ENCODE peak calls at places on chromosomes 6 and 20, in six cellular contexts. I is neuronal stem cell, H is retina, V is IMR-90, N is left ventricle myocardium superior, A is T follicular helper cell. D is an unnamed sample.

GRCh38 chr20:61520761-61521460 is 268.9 kb downstream of the CDH4 start:
- DNase-seq in I (no peak), N (no peak), A (no peak), V (peak), H (no peak), D (no peak)

GRCh38 chr20:20737158-20737557 is 24.7 kb upstream of the RALGAPA2 start:
- DNase-seq in N (no peak), H (no peak), A (no peak), V (no peak), I (no peak), D (no peak)

GRCh38 chr20:13644010-13644409 is 5.3 kb upstream of the TASP1 start:
- DNase-seq in I (no peak), A (no peak), V (no peak), N (no peak), H (no peak), D (no peak)

GRCh38 chr6:167825759-167826229 is 917 bp upstream of the AFDN start:
- DNase-seq in I (no peak), N (peak), A (no peak), H (no peak), V (no peak), D (peak)

GRCh38 chr20:1005452-1006027 is 3.4 kb upstream of the RSPO4 start:
- DNase-seq in V (peak), N (no peak), A (peak), I (peak), H (peak), D (peak)

GRCh38 chr6:136294621-136295020 is 5.0 kb upstream of the BCLAF1 start:
- DNase-seq in V (no peak), A (no peak), I (no peak), N (no peak), H (no peak), D (no peak)

GRCh38 chr20:33915726-33916331 is 77.9 kb upstream of the RALY start:
- DNase-seq in I (no peak), N (peak), A (peak), H (no peak), V (no peak), D (no peak)

GRCh38 chr20:50508171-50508761 is 1.9 kb upstream of the PTPN1 start:
- DNase-seq in N (no peak), A (no peak), H (no peak), V (no peak), I (no peak), D (no peak)

GRCh38 chr6:161443868-161444267 is 170.0 kb upstream of the AGPAT4 start:
- DNase-seq in N (peak), H (peak), A (no peak), I (no peak), V (no peak), D (peak)

GRCh38 chr20:1671891-1672669 is 14.5 kb upstream of the SIRPG start:
- DNase-seq in H (no peak), N (no peak), I (no peak), A (no peak), V (no peak), D (no peak)

GRCh38 chr6:82877213-82878195 is 188.1 kb downstream of the UBE3D start:
- DNase-seq in A (no peak), V (no peak), H (no peak), N (no peak), I (no peak), D (no peak)

GRCh38 chr6:84967965-84968364 is 203.6 kb upstream of the TBX18 start:
- DNase-seq in V (no peak), H (no peak), I (no peak), A (no peak), N (no peak), D (no peak)

GRCh38 chr20:33145521-33145920 is 22.4 kb upstream of the BPIFA2 start:
- DNase-seq in I (no peak), V (no peak), H (no peak), N (no peak), A (no peak), D (no peak)

GRCh38 chr6:151070666-151071065 is 169.1 kb upstream of the AKAP12 start:
- DNase-seq in A (no peak), V (peak), I (no peak), H (no peak), N (no peak), D (no peak)

GRCh38 chr6:84282566-84282965 is 55.1 kb upstream of the CEP162 start:
- DNase-seq in A (no peak), H (no peak), N (no peak), V (peak), I (no peak), D (no peak)

GRCh38 chr6:70108230-70108629 is 194.7 kb downstream of the COL9A1 start:
- DNase-seq in I (peak), N (no peak), V (peak), H (peak), A (no peak), D (no peak)

GRCh38 chr6:133396225-133396624 is 155.1 kb downstream of the EYA4 start:
- DNase-seq in I (no peak), H (no peak), N (no peak), V (no peak), A (no peak), D (no peak)

GRCh38 chr20:36855241-36855657 is 20.7 kb upstream of the TLDC2 start:
- DNase-seq in I (no peak), N (no peak), H (no peak), V (no peak), A (no peak), D (no peak)

GRCh38 chr6:37520926-37521325 is 21.2 kb upstream of the CCDC167 start:
- DNase-seq in A (no peak), I (no peak), V (no peak), N (no peak), H (no peak), D (no peak)

GRCh38 chr6:18242062-18242851 is 22.1 kb downstream of the DEK start:
- DNase-seq in V (peak), I (no peak), N (no peak), H (no peak), A (no peak), D (no peak)

GRCh38 chr6:14305629-14306028 is 188.1 kb downstream of the CD83 start:
- DNase-seq in A (no peak), V (no peak), I (no peak), H (no peak), N (no peak), D (no peak)

GRCh38 chr6:144321839-144322591 is 36.9 kb downstream of the UTRN start:
- DNase-seq in V (peak), H (no peak), A (no peak), I (no peak), N (no peak), D (no peak)

GRCh38 chr6:1527098-1527497 is 82.6 kb upstream of the FOXC1 start:
- DNase-seq in H (peak), N (peak), V (peak), A (peak), I (no peak), D (no peak)

D was measured in ecto neural progenitor cell.